ENCODE peak calls at places on chromosome 21, in ten cellular contexts. N is tibial nerve, Q is K562, W is endothelial cell of umbilical vein, K is lower leg skin, S is IMR-90, Y is A549, P is testis, C is body of pancreas, G is GM12892. R is an unnamed sample.

GRCh38 chr21:44897326-44898010 is 23.2 kb downstream of the ITGB2 start:
- DNase-seq in Q (peak; percentile 50), P (no peak), W (no peak), C (no peak), Y (no peak), S (no peak), K (no peak), N (no peak), G (no peak), R (no peak)

GRCh38 chr21:32350981-32351380 is 41.8 kb downstream of the URB1 start:
- DNase-seq in S (no peak), K (peak; percentile 45), N (no peak), Q (no peak), G (no peak), C (no peak), P (no peak), W (no peak), Y (no peak), R (no peak)

GRCh38 chr21:26769613-26770188 is 75.5 kb downstream of the ADAMTS1 start:
- DNase-seq in S (peak; percentile 73), W (peak; percentile 43), Y (no peak), G (no peak), C (no peak), P (peak; percentile 25), K (no peak), N (peak; percentile 39), Q (no peak), R (no peak)

GRCh38 chr21:26686278-26686677 is 113.2 kb upstream of the CYYR1 start:
- DNase-seq in Y (peak; percentile 1), C (no peak), G (no peak), N (no peak), S (peak; percentile 44), P (no peak), K (no peak), W (peak; percentile 10), Q (no peak), R (peak; percentile 26)

GRCh38 chr21:15297829-15298228 is 233.0 kb upstream of the NRIP1 start:
- DNase-seq in W (no peak), K (no peak), G (no peak), Q (no peak), Y (no peak), S (no peak), C (no peak), N (no peak), P (no peak), R (no peak)

GRCh38 chr21:34227386-34227852 is 136.4 kb upstream of the KCNE2 start:
- DNase-seq in S (peak; percentile 45), P (no peak), W (no peak), Y (no peak), Q (no peak), C (no peak), N (no peak), K (no peak), G (no peak), R (no peak)

GRCh38 chr21:45535341-45536081 is 6.7 kb downstream of the SLC19A1 start:
- DNase-seq in W (no peak), C (no peak), S (no peak), N (no peak), G (no peak), P (no peak), K (peak; percentile 81), Q (no peak), Y (no peak), R (no peak)

GRCh38 chr21:46149205-46149901 is 6.0 kb downstream of the FTCD start:
- DNase-seq in W (no peak), K (no peak), G (no peak), S (no peak), N (no peak), Y (no peak), P (no peak), Q (no peak), C (no peak), R (no peak)

GRCh38 chr21:37338671-37339526 is 27.7 kb upstream of the DYRK1A start:
- DNase-seq in N (no peak), W (peak; percentile 76), G (no peak), Y (peak; percentile 81), Q (peak; percentile 71), P (no peak), C (peak; percentile 21), K (no peak), S (peak; percentile 92), R (peak; percentile 70)

GRCh38 chr21:45050361-45050785 is 24.0 kb upstream of the ADARB1 start:
- DNase-seq in G (no peak), S (no peak), N (no peak), Y (no peak), Q (no peak), C (no peak), K (no peak), P (no peak), W (no peak), R (no peak)

GRCh38 chr21:15084668-15085067 is 19.9 kb upstream of the NRIP1 start:
- DNase-seq in G (no peak), Y (no peak), K (no peak), S (no peak), C (peak; percentile 25), N (no peak), Q (no peak), W (no peak), P (peak; percentile 84), R (no peak)

GRCh38 chr21:34807146-34807880 is 138.5 kb downstream of the CLIC6 start:
- DNase-seq in Y (peak; percentile 78), Q (no peak), W (peak; percentile 94), N (no peak), K (peak; percentile 86), G (no peak), S (peak; percentile 97), P (no peak), C (no peak), R (peak; percentile 89)

DNA sequence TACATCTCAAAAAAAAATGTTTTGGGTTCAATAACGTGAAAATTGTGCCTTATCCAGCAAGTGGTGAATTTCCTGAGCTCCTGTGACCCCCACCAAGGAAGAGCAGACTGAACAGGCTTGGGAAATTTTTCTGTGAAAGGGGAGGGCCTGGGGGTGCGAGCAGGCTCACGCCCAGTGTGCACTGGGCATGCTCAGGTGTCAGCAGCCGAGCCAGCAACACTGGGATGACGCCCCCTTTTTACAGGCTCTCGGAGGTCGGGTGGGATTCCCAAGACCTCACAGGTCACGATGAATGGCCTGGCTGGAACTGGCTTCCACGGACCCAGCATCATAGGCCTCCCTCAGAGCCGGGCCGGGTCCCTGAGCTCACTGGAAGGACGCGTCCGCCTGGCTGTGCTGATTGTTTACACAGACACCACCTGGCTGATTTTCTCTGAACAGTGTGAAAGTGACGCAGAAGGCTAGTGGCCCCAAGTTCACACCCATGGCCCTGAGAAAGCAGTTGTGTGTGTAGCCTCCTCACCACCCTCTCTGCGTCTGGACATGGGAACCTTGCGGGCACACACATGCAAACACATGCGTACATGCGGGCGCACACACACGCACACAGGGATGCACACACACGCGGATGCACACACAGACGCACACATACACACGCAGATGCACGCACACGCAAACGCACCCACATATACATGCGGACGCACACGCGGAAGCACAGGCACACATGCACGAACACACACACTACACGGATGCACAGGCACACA is 9.2 kb downstream of the CSTB start:
- DNase-seq in K (no peak), S (no peak), Y (no peak), Q (no peak), N (no peak), P (no peak), W (no peak), G (no peak), C (no peak), R (no peak)
- TF ChIP-seq POLR2A in K (no peak), S (no peak), Y (no peak), Q (no peak), N (no peak), P (no peak), W (no peak), G (no peak), C (no peak), R (peak; percentile 32)

GRCh38 chr21:42878993-42879787 is at the start of gene WDR4:
- DNase-seq in W (peak; percentile 99), P (peak; percentile 96), G (peak; percentile 98), S (peak; percentile 97), Y (peak; percentile 93), Q (peak; percentile 99), K (peak; percentile 100), C (peak; percentile 98), N (peak; percentile 96), R (peak; percentile 99)
- TF ChIP-seq POLR2A in W (peak; percentile 96), P (no peak), G (peak; percentile 97), S (peak; percentile 83), Y (peak; percentile 88), Q (peak; percentile 97), K (no peak), C (peak; percentile 85), N (peak; percentile 35), R (peak; percentile 97)

GRCh38 chr21:29029524-29029923 is 5.1 kb downstream of the USP16 start:
- DNase-seq in N (no peak), W (no peak), G (no peak), S (no peak), C (no peak), K (no peak), P (no peak), Y (no peak), Q (no peak), R (no peak)

GRCh38 chr21:29022141-29022540 is 2.3 kb upstream of the USP16 start:
- DNase-seq in S (no peak), P (no peak), W (no peak), G (no peak), N (no peak), Q (no peak), K (no peak), Y (no peak), C (no peak), R (no peak)

GRCh38 chr21:29025328-29025713 is 853 bp downstream of the USP16 start:
- DNase-seq in W (no peak), N (no peak), S (peak; percentile 22), K (no peak), C (no peak), G (no peak), P (no peak), Y (no peak), Q (no peak), R (no peak)

GRCh38 chr21:29024474-29025327 is at the start of gene USP16:
- DNase-seq in N (peak; percentile 95), P (peak; percentile 97), Q (peak; percentile 100), Y (peak; percentile 94), K (peak; percentile 99), W (peak; percentile 100), S (peak; percentile 99), G (peak; percentile 88), C (peak; percentile 96), R (peak; percentile 98)
- TF ChIP-seq POLR2A in N (no peak), P (no peak), Q (peak; percentile 95), Y (peak; percentile 6), K (no peak), W (peak; percentile 62), S (peak; percentile 93), G (peak; percentile 95), C (peak; percentile 85), R (peak; percentile 42)

GRCh38 chr21:42403611-42404231 is at the start of gene UBASH3A:
- DNase-seq in Q (peak; percentile 65), G (no peak), W (no peak), C (no peak), N (no peak), P (no peak), Y (no peak), K (no peak), S (no peak), R (no peak)
- TF ChIP-seq POLR2A in Q (peak; percentile 32), G (no peak), W (no peak), C (no peak), N (no peak), P (no peak), Y (no peak), K (no peak), S (no peak), R (no peak)

GRCh38 chr21:43728467-43729390 is 9.8 kb downstream of the PDXK start:
- DNase-seq in C (peak; percentile 79), S (peak; percentile 98), N (peak; percentile 95), P (peak; percentile 98), G (peak; percentile 84), Q (peak; percentile 95), Y (peak; percentile 68), W (peak; percentile 91), K (peak; percentile 98), R (peak; percentile 97)
- TF ChIP-seq POLR2A in C (peak; percentile 63), S (peak; percentile 58), N (peak; percentile 91), P (no peak), G (peak; percentile 63), Q (peak; percentile 72), Y (no peak), W (peak; percentile 80), K (no peak), R (peak; percentile 70)